ENCODE peak calls at places on chromosomes 2 and 18, in six cellular contexts. One of them, this sample, is unnamed.

GRCh38 chr2:85794491-85795121 is 40.8 kb downstream of the ATOH8 start:
- DNase-seq in WERI-Rb-1: peak
- DNase-seq in A549: no peak
- DNase-seq in HCT116: no peak
- DNase-seq in body of pancreas: no peak
- DNase-seq in right atrium auricular region: no peak
- DNase-seq in this sample: no peak

GRCh38 chr2:217650229-217650628 is 352.6 kb downstream of the TNS1 start:
- DNase-seq in WERI-Rb-1: no peak
- DNase-seq in A549: peak
- DNase-seq in HCT116: peak
- DNase-seq in body of pancreas: no peak
- DNase-seq in right atrium auricular region: no peak
- DNase-seq in this sample: no peak

GRCh38 chr2:126786765-126787164 is 111.9 kb upstream of the TEX51 start:
- DNase-seq in WERI-Rb-1: no peak
- DNase-seq in A549: no peak
- DNase-seq in HCT116: no peak
- DNase-seq in body of pancreas: no peak
- DNase-seq in right atrium auricular region: no peak
- DNase-seq in this sample: no peak

GRCh38 chr18:13264091-13264777 is 45.7 kb downstream of the LDLRAD4 start:
- DNase-seq in WERI-Rb-1: no peak
- DNase-seq in A549: no peak
- DNase-seq in HCT116: no peak
- DNase-seq in body of pancreas: no peak
- DNase-seq in right atrium auricular region: peak
- DNase-seq in this sample: no peak

GRCh38 chr2:57828221-57828620 is 218.4 kb upstream of the VRK2 start:
- DNase-seq in WERI-Rb-1: no peak
- DNase-seq in A549: no peak
- DNase-seq in HCT116: no peak
- DNase-seq in body of pancreas: no peak
- DNase-seq in right atrium auricular region: no peak
- DNase-seq in this sample: no peak

GRCh38 chr2:238596571-238597551 is 170.1 kb downstream of the ASB1 start:
- DNase-seq in WERI-Rb-1: no peak
- DNase-seq in A549: peak
- DNase-seq in HCT116: peak
- DNase-seq in body of pancreas: peak
- DNase-seq in right atrium auricular region: no peak
- DNase-seq in this sample: no peak

GRCh38 chr18:76354348-76354747 is 140.7 kb downstream of the ZNF516 start:
- DNase-seq in WERI-Rb-1: no peak
- DNase-seq in A549: no peak
- DNase-seq in HCT116: no peak
- DNase-seq in body of pancreas: no peak
- DNase-seq in right atrium auricular region: no peak
- DNase-seq in this sample: peak

GRCh38 chr2:38997784-38998183 is 108.1 kb downstream of the ARHGEF33 start:
- DNase-seq in WERI-Rb-1: no peak
- DNase-seq in A549: peak
- DNase-seq in HCT116: no peak
- DNase-seq in body of pancreas: no peak
- DNase-seq in right atrium auricular region: no peak
- DNase-seq in this sample: no peak

GRCh38 chr2:224429441-224429810 is 27.5 kb upstream of the FAM124B start:
- DNase-seq in WERI-Rb-1: no peak
- DNase-seq in A549: no peak
- DNase-seq in HCT116: no peak
- DNase-seq in body of pancreas: no peak
- DNase-seq in right atrium auricular region: no peak
- DNase-seq in this sample: no peak

GRCh38 chr18:79465392-79465991 is 69.8 kb downstream of the NFATC1 start:
- DNase-seq in WERI-Rb-1: peak
- DNase-seq in A549: no peak
- DNase-seq in HCT116: no peak
- DNase-seq in body of pancreas: peak
- DNase-seq in right atrium auricular region: no peak
- DNase-seq in this sample: no peak
- H3K4me3 ChIP-seq in WERI-Rb-1: peak
- H3K4me3 ChIP-seq in A549: no peak
- H3K4me3 ChIP-seq in HCT116: no peak
- H3K4me3 ChIP-seq in body of pancreas: no peak
- H3K4me3 ChIP-seq in right atrium auricular region: peak
- H3K4me3 ChIP-seq in this sample: no peak

GRCh38 chr2:230134496-230135073 is 65.9 kb upstream of the SLC16A14 start:
- DNase-seq in WERI-Rb-1: no peak
- DNase-seq in A549: no peak
- DNase-seq in HCT116: no peak
- DNase-seq in body of pancreas: no peak
- DNase-seq in right atrium auricular region: no peak
- DNase-seq in this sample: no peak
- H3K27ac ChIP-seq in WERI-Rb-1: no peak
- H3K27ac ChIP-seq in A549: no peak
- H3K27ac ChIP-seq in HCT116: no peak
- H3K27ac ChIP-seq in body of pancreas: no peak
- H3K27ac ChIP-seq in right atrium auricular region: no peak
- H3K27ac ChIP-seq in this sample: no peak

DNA sequence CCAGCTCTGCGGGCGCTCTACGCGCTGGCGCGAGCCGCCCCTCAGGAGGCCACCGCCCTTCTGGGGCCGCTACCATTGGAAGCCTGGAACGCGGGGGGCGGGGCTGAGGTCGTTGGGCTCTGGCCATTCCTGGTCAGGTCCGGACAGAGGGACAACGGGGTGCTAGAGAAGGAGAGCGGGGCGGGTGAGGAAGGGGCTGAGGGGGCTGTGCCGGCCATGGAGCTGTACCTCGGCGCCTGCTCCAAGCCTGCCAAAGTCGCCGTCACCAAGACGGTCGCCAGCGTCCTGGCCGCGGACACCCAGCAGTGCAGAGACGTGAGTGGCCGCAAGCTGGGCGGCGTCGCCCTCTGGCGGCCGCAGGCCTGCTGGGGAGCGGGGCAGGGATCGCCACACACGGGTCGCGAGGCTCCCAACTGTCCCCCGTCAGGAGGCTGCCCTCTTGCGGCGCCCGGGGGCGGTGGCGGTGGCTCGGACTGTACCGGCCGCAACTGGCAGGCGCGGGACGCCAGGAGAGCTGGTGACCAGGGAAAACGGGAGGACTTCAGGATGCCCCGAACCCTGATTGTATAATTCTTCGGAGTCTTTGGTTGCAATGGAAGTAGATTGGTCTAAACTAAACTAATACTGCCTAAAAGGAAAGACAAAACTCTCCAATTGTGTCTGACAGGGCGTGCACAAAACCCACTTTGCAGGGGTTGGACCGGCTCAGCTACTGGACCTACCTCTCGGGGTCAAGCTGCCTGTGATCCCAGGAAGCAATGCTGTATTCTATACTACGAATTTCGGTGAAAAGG is at the start of gene FSIP2:
- DNase-seq in WERI-Rb-1: peak
- DNase-seq in A549: no peak
- DNase-seq in HCT116: no peak
- DNase-seq in body of pancreas: peak
- DNase-seq in right atrium auricular region: peak
- DNase-seq in this sample: peak
- TF ChIP-seq CTCF in WERI-Rb-1: peak
- TF ChIP-seq CTCF in A549: no peak
- TF ChIP-seq CTCF in HCT116: no peak
- TF ChIP-seq CTCF in body of pancreas: peak
- TF ChIP-seq CTCF in right atrium auricular region: peak
- TF ChIP-seq CTCF in this sample: peak

DNA sequence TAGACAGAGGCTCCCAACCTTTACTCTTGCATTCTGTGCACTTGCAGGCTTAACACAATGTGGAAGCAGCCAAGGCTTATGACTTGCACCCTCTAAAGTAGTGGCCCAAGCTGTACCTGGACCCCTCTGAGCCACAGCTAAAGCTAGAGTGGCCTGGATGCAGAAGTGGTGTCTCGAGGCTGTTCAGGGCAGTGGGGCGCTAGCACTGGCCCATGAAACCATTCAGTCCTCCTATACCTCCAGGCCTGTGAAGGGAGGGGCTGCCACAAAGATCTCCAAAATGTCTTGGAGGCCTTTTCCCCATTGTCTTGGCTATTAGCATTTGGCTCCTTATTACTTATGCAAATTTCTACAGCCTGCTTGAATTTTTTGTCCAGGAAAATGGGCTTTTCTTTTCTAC is 207.7 kb downstream of the OSR1 start:
- DNase-seq in WERI-Rb-1: no peak
- DNase-seq in A549: no peak
- DNase-seq in HCT116: no peak
- DNase-seq in body of pancreas: no peak
- DNase-seq in right atrium auricular region: no peak
- DNase-seq in this sample: no peak
- H3K4me3 ChIP-seq in WERI-Rb-1: no peak
- H3K4me3 ChIP-seq in A549: no peak
- H3K4me3 ChIP-seq in HCT116: no peak
- H3K4me3 ChIP-seq in body of pancreas: no peak
- H3K4me3 ChIP-seq in right atrium auricular region: no peak
- H3K4me3 ChIP-seq in this sample: no peak

GRCh38 chr2:240784629-240785423 is 35.2 kb downstream of the KIF1A start:
- DNase-seq in WERI-Rb-1: no peak
- DNase-seq in A549: no peak
- DNase-seq in HCT116: no peak
- DNase-seq in body of pancreas: no peak
- DNase-seq in right atrium auricular region: no peak
- DNase-seq in this sample: no peak
- H3K27ac ChIP-seq in WERI-Rb-1: no peak
- H3K27ac ChIP-seq in A549: no peak
- H3K27ac ChIP-seq in HCT116: no peak
- H3K27ac ChIP-seq in body of pancreas: no peak
- H3K27ac ChIP-seq in right atrium auricular region: no peak
- H3K27ac ChIP-seq in this sample: no peak

DNA sequence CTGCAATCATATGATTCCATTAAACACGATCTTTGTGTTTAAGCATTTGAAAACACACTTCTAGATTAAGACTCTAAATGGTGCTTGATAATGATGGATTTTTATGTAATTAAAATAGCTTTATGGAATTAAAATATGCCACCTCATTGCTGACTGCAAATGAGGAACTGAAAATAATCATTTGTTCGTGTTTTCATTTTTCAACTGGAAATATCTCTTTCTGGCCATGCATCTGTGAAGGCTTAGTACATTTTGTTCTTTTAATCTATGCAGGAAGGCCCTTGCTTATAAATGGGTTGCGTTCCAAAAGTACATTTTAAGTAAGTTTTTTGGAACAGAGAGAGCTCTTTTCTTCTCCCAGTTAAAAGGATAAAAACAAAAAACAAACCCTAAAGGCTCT is 125.5 kb downstream of the MC4R start:
- DNase-seq in WERI-Rb-1: no peak
- DNase-seq in A549: no peak
- DNase-seq in HCT116: no peak
- DNase-seq in body of pancreas: no peak
- DNase-seq in right atrium auricular region: no peak
- DNase-seq in this sample: no peak
- TF ChIP-seq CTCF in WERI-Rb-1: no peak
- TF ChIP-seq CTCF in A549: no peak
- TF ChIP-seq CTCF in HCT116: no peak
- TF ChIP-seq CTCF in body of pancreas: no peak
- TF ChIP-seq CTCF in right atrium auricular region: no peak
- TF ChIP-seq CTCF in this sample: no peak

DNA sequence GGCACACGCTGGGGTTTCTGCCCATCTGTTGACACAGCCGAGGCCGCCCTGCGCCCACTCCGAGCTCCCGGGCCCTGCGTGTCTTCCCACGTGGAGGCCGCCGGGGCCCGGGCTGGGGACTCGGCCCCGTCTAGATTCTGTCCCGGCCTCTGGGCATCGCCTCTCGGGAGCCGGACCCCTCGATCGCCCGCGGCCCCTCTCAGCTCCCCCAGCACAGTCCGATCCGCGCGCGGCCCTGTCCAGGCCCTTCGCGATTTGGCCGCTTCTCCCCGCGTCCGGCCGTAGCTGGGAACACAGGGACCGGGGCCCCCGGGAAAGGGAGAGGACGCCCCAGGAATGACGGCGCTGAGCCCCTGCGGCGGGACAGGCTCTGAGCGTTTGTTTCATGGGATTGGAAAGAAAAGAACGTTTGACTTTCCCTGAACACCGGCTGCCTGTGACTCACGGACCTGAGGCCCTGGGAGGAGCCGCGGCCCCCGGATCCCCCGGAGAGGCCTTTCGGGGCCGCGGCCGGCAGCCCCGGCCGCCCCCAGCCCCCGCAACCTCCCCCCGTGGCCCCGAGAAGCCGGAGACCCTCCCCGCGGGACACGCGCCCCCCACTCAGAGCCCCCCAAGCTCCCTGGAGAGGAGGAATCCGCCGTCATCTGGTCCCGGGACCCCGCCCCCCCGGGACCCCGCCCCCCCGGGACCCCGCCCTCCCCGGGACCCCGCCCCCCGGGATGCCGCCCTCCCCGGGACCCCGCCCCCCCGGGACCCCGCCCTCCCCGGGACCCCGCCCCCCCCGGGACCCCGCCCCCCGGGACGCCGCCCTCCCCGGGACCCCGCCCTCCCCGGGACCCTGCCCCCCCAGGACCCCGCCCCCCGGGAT is 62.7 kb upstream of the CTDP1 start:
- DNase-seq in WERI-Rb-1: peak
- DNase-seq in A549: no peak
- DNase-seq in HCT116: no peak
- DNase-seq in body of pancreas: peak
- DNase-seq in right atrium auricular region: no peak
- DNase-seq in this sample: no peak
- H3K4me3 ChIP-seq in WERI-Rb-1: no peak
- H3K4me3 ChIP-seq in A549: no peak
- H3K4me3 ChIP-seq in HCT116: no peak
- H3K4me3 ChIP-seq in body of pancreas: no peak
- H3K4me3 ChIP-seq in right atrium auricular region: peak
- H3K4me3 ChIP-seq in this sample: peak

GRCh38 chr18:62715829-62716678 is 713 bp downstream of the PHLPP1 start:
- DNase-seq in WERI-Rb-1: peak
- DNase-seq in A549: peak
- DNase-seq in HCT116: peak
- DNase-seq in body of pancreas: peak
- DNase-seq in right atrium auricular region: peak
- DNase-seq in this sample: peak
- H3K27ac ChIP-seq in WERI-Rb-1: peak
- H3K27ac ChIP-seq in A549: peak
- H3K27ac ChIP-seq in HCT116: peak
- H3K27ac ChIP-seq in body of pancreas: peak
- H3K27ac ChIP-seq in right atrium auricular region: peak
- H3K27ac ChIP-seq in this sample: peak

DNA sequence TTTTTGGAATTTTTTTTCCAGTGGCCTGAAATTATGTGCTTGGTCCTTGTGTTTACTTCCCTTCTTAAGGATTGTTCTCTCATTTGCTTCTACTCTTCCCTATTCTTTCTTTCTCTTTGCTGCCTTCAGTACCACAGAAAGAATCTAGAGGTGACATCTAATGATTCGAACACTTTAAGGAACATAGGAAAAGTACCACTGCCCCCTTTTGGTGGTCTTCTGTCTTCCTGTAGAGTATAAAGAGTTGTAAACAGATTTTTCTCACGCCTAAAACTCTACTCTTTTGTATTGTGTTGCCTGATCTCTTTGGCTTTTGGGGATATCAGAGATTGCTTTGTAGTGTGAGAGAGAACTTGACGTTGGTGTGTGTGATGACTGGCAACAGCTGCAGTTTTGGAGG is 7.0 kb upstream of the SCTR start:
- DNase-seq in WERI-Rb-1: no peak
- DNase-seq in A549: no peak
- DNase-seq in HCT116: no peak
- DNase-seq in body of pancreas: no peak
- DNase-seq in right atrium auricular region: no peak
- DNase-seq in this sample: no peak
- TF ChIP-seq CTCF in WERI-Rb-1: peak
- TF ChIP-seq CTCF in A549: peak
- TF ChIP-seq CTCF in HCT116: peak
- TF ChIP-seq CTCF in body of pancreas: no peak
- TF ChIP-seq CTCF in right atrium auricular region: no peak
- TF ChIP-seq CTCF in this sample: no peak

This sample was measured in testis.